ENCODE peak calls at places on chromosome 19, in ten cellular contexts. One of them, this sample, is unnamed.

GRCh38 chr19:49441210-49441959 is at the start of gene SLC17A7:
- DNase-seq in left kidney: no peak
- DNase-seq in left ventricle myocardium inferior: peak
- DNase-seq in iPS-NIHi11: peak
- DNase-seq in CD8-positive, alpha-beta memory T cell: peak
- DNase-seq in non-pigmented ciliary epithelial cell: no peak
- DNase-seq in mesendoderm: peak
- DNase-seq in epithelial cell of esophagus: no peak
- DNase-seq in GM23338: peak
- DNase-seq in NT2/D1: no peak
- DNase-seq in this sample: no peak

GRCh38 chr19:41223431-41224234 is 4.6 kb downstream of the AXL start:
- DNase-seq in left kidney: peak
- DNase-seq in left ventricle myocardium inferior: no peak
- DNase-seq in iPS-NIHi11: peak
- DNase-seq in CD8-positive, alpha-beta memory T cell: no peak
- DNase-seq in non-pigmented ciliary epithelial cell: peak
- DNase-seq in mesendoderm: peak
- DNase-seq in epithelial cell of esophagus: peak
- DNase-seq in GM23338: peak
- DNase-seq in NT2/D1: peak
- DNase-seq in this sample: peak

GRCh38 chr19:45882652-45883585 is 3.0 kb downstream of the IRF2BP1 start:
- DNase-seq in left kidney: peak
- DNase-seq in left ventricle myocardium inferior: peak
- DNase-seq in iPS-NIHi11: peak
- DNase-seq in CD8-positive, alpha-beta memory T cell: peak
- DNase-seq in non-pigmented ciliary epithelial cell: peak
- DNase-seq in mesendoderm: peak
- DNase-seq in epithelial cell of esophagus: peak
- DNase-seq in GM23338: peak
- DNase-seq in NT2/D1: peak
- DNase-seq in this sample: peak

GRCh38 chr19:5628470-5628869 is 5.6 kb downstream of the SAFB start:
- DNase-seq in left kidney: no peak
- DNase-seq in left ventricle myocardium inferior: no peak
- DNase-seq in iPS-NIHi11: no peak
- DNase-seq in CD8-positive, alpha-beta memory T cell: no peak
- DNase-seq in non-pigmented ciliary epithelial cell: no peak
- DNase-seq in mesendoderm: no peak
- DNase-seq in epithelial cell of esophagus: no peak
- DNase-seq in GM23338: no peak
- DNase-seq in NT2/D1: no peak
- DNase-seq in this sample: no peak

GRCh38 chr19:12478234-12478941 is 6.2 kb downstream of the ZNF709 start:
- DNase-seq in left kidney: peak
- DNase-seq in left ventricle myocardium inferior: no peak
- DNase-seq in iPS-NIHi11: no peak
- DNase-seq in CD8-positive, alpha-beta memory T cell: no peak
- DNase-seq in non-pigmented ciliary epithelial cell: no peak
- DNase-seq in mesendoderm: no peak
- DNase-seq in epithelial cell of esophagus: no peak
- DNase-seq in GM23338: peak
- DNase-seq in NT2/D1: no peak
- DNase-seq in this sample: no peak

GRCh38 chr19:49157445-49158224 is at the start of gene TRPM4:
- DNase-seq in left kidney: peak
- DNase-seq in left ventricle myocardium inferior: peak
- DNase-seq in iPS-NIHi11: peak
- DNase-seq in CD8-positive, alpha-beta memory T cell: peak
- DNase-seq in non-pigmented ciliary epithelial cell: no peak
- DNase-seq in mesendoderm: peak
- DNase-seq in epithelial cell of esophagus: peak
- DNase-seq in GM23338: peak
- DNase-seq in NT2/D1: peak
- DNase-seq in this sample: peak

GRCh38 chr19:28840891-28841290 is 372.1 kb downstream of the UQCRFS1 start:
- DNase-seq in left kidney: no peak
- DNase-seq in left ventricle myocardium inferior: no peak
- DNase-seq in iPS-NIHi11: no peak
- DNase-seq in CD8-positive, alpha-beta memory T cell: no peak
- DNase-seq in non-pigmented ciliary epithelial cell: no peak
- DNase-seq in mesendoderm: peak
- DNase-seq in epithelial cell of esophagus: no peak
- DNase-seq in GM23338: peak
- DNase-seq in NT2/D1: peak
- DNase-seq in this sample: no peak

GRCh38 chr19:39557791-39558622 is 18.0 kb upstream of the EID2 start:
- DNase-seq in left kidney: peak
- DNase-seq in left ventricle myocardium inferior: no peak
- DNase-seq in iPS-NIHi11: no peak
- DNase-seq in CD8-positive, alpha-beta memory T cell: no peak
- DNase-seq in non-pigmented ciliary epithelial cell: no peak
- DNase-seq in mesendoderm: no peak
- DNase-seq in epithelial cell of esophagus: no peak
- DNase-seq in GM23338: no peak
- DNase-seq in NT2/D1: no peak
- DNase-seq in this sample: no peak

GRCh38 chr19:3969435-3970312 is 1.2 kb downstream of the DAPK3 start:
- DNase-seq in left kidney: peak
- DNase-seq in left ventricle myocardium inferior: no peak
- DNase-seq in iPS-NIHi11: no peak
- DNase-seq in CD8-positive, alpha-beta memory T cell: no peak
- DNase-seq in non-pigmented ciliary epithelial cell: no peak
- DNase-seq in mesendoderm: peak
- DNase-seq in epithelial cell of esophagus: peak
- DNase-seq in GM23338: peak
- DNase-seq in NT2/D1: peak
- DNase-seq in this sample: no peak

GRCh38 chr19:41776700-41777099 is 19.7 kb upstream of the CEACAM3 start:
- DNase-seq in left kidney: no peak
- DNase-seq in left ventricle myocardium inferior: no peak
- DNase-seq in iPS-NIHi11: no peak
- DNase-seq in CD8-positive, alpha-beta memory T cell: no peak
- DNase-seq in non-pigmented ciliary epithelial cell: no peak
- DNase-seq in mesendoderm: no peak
- DNase-seq in epithelial cell of esophagus: peak
- DNase-seq in GM23338: no peak
- DNase-seq in NT2/D1: no peak
- DNase-seq in this sample: no peak

GRCh38 chr19:50794778-50795664 is 4.8 kb downstream of the ACP4 start:
- DNase-seq in left kidney: peak
- DNase-seq in left ventricle myocardium inferior: no peak
- DNase-seq in iPS-NIHi11: peak
- DNase-seq in CD8-positive, alpha-beta memory T cell: no peak
- DNase-seq in non-pigmented ciliary epithelial cell: no peak
- DNase-seq in mesendoderm: peak
- DNase-seq in epithelial cell of esophagus: peak
- DNase-seq in GM23338: peak
- DNase-seq in NT2/D1: no peak
- DNase-seq in this sample: no peak

GRCh38 chr19:34332027-34332786 is 32.8 kb upstream of the GPI start:
- DNase-seq in left kidney: no peak
- DNase-seq in left ventricle myocardium inferior: no peak
- DNase-seq in iPS-NIHi11: no peak
- DNase-seq in CD8-positive, alpha-beta memory T cell: no peak
- DNase-seq in non-pigmented ciliary epithelial cell: no peak
- DNase-seq in mesendoderm: no peak
- DNase-seq in epithelial cell of esophagus: no peak
- DNase-seq in GM23338: no peak
- DNase-seq in NT2/D1: no peak
- DNase-seq in this sample: no peak

GRCh38 chr19:16062789-16063188 is 13.5 kb upstream of the TPM4 start:
- DNase-seq in left kidney: peak
- DNase-seq in left ventricle myocardium inferior: no peak
- DNase-seq in iPS-NIHi11: peak
- DNase-seq in CD8-positive, alpha-beta memory T cell: peak
- DNase-seq in non-pigmented ciliary epithelial cell: no peak
- DNase-seq in mesendoderm: peak
- DNase-seq in epithelial cell of esophagus: peak
- DNase-seq in GM23338: peak
- DNase-seq in NT2/D1: no peak
- DNase-seq in this sample: peak

GRCh38 chr19:32675720-32676185 is at the start of gene RGS9BP:
- DNase-seq in left kidney: peak
- DNase-seq in left ventricle myocardium inferior: peak
- DNase-seq in iPS-NIHi11: peak
- DNase-seq in CD8-positive, alpha-beta memory T cell: peak
- DNase-seq in non-pigmented ciliary epithelial cell: no peak
- DNase-seq in mesendoderm: peak
- DNase-seq in epithelial cell of esophagus: peak
- DNase-seq in GM23338: peak
- DNase-seq in NT2/D1: no peak
- DNase-seq in this sample: peak

GRCh38 chr19:44863990-44864389 is 17.9 kb downstream of the NECTIN2 start:
- DNase-seq in left kidney: no peak
- DNase-seq in left ventricle myocardium inferior: no peak
- DNase-seq in iPS-NIHi11: no peak
- DNase-seq in CD8-positive, alpha-beta memory T cell: no peak
- DNase-seq in non-pigmented ciliary epithelial cell: no peak
- DNase-seq in mesendoderm: no peak
- DNase-seq in epithelial cell of esophagus: no peak
- DNase-seq in GM23338: no peak
- DNase-seq in NT2/D1: no peak
- DNase-seq in this sample: no peak

GRCh38 chr19:22608441-22608840 is 25.7 kb upstream of the ZNF492 start:
- DNase-seq in left kidney: no peak
- DNase-seq in left ventricle myocardium inferior: no peak
- DNase-seq in iPS-NIHi11: no peak
- DNase-seq in CD8-positive, alpha-beta memory T cell: no peak
- DNase-seq in non-pigmented ciliary epithelial cell: no peak
- DNase-seq in mesendoderm: no peak
- DNase-seq in epithelial cell of esophagus: no peak
- DNase-seq in GM23338: no peak
- DNase-seq in NT2/D1: no peak
- DNase-seq in this sample: no peak

GRCh38 chr19:18349524-18350128 is 9.2 kb downstream of the PGPEP1 start:
- DNase-seq in left kidney: peak
- DNase-seq in left ventricle myocardium inferior: no peak
- DNase-seq in iPS-NIHi11: peak
- DNase-seq in CD8-positive, alpha-beta memory T cell: no peak
- DNase-seq in non-pigmented ciliary epithelial cell: no peak
- DNase-seq in mesendoderm: peak
- DNase-seq in epithelial cell of esophagus: peak
- DNase-seq in GM23338: peak
- DNase-seq in NT2/D1: no peak
- DNase-seq in this sample: peak

GRCh38 chr19:50556236-50557008 is 11.8 kb downstream of the LRRC4B start:
- DNase-seq in left kidney: peak
- DNase-seq in left ventricle myocardium inferior: peak
- DNase-seq in iPS-NIHi11: peak
- DNase-seq in CD8-positive, alpha-beta memory T cell: peak
- DNase-seq in non-pigmented ciliary epithelial cell: no peak
- DNase-seq in mesendoderm: peak
- DNase-seq in epithelial cell of esophagus: peak
- DNase-seq in GM23338: peak
- DNase-seq in NT2/D1: peak
- DNase-seq in this sample: peak

GRCh38 chr19:15427350-15427700 is 8.5 kb upstream of the AKAP8L start:
- DNase-seq in left kidney: no peak
- DNase-seq in left ventricle myocardium inferior: no peak
- DNase-seq in iPS-NIHi11: no peak
- DNase-seq in CD8-positive, alpha-beta memory T cell: no peak
- DNase-seq in non-pigmented ciliary epithelial cell: no peak
- DNase-seq in mesendoderm: no peak
- DNase-seq in epithelial cell of esophagus: no peak
- DNase-seq in GM23338: no peak
- DNase-seq in NT2/D1: no peak
- DNase-seq in this sample: no peak

GRCh38 chr19:51131780-51132680 is 7.3 kb downstream of the SIGLEC9 start:
- DNase-seq in left kidney: peak
- DNase-seq in left ventricle myocardium inferior: peak
- DNase-seq in iPS-NIHi11: no peak
- DNase-seq in CD8-positive, alpha-beta memory T cell: peak
- DNase-seq in non-pigmented ciliary epithelial cell: no peak
- DNase-seq in mesendoderm: peak
- DNase-seq in epithelial cell of esophagus: no peak
- DNase-seq in GM23338: peak
- DNase-seq in NT2/D1: no peak
- DNase-seq in this sample: peak